ENCODE peak calls at places on chromosome 17, in seven cellular contexts. F is ovary, O is prostate gland, R is heart left ventricle, H is A549, W is stomach, J is HCT116. G is an unnamed sample.

GRCh38 chr17:65453204-65453931 is 108.1 kb downstream of the AXIN2 start:
- DNase-seq in H (no peak), J (no peak), O (no peak), F (no peak), W (no peak), R (no peak), G (no peak)

GRCh38 chr17:49210158-49211029 is at the start of the genes ABI3 and GNGT2:
- DNase-seq in W (peak; percentile 37), J (no peak), F (peak; percentile 44), R (peak; percentile 75), H (no peak), O (no peak), G (no peak)

GRCh38 chr17:40317345-40317873 is 8.4 kb downstream of the RARA start:
- DNase-seq in O (no peak), R (peak; percentile 64), F (peak; percentile 52), W (peak; percentile 50), J (peak; percentile 46), H (peak; percentile 93), G (peak; percentile 76)

GRCh38 chr17:81832608-81833159 is 407 bp downstream of the MCRIP1 start:
- DNase-seq in O (no peak), W (no peak), J (no peak), R (no peak), F (no peak), H (no peak), G (peak; percentile 59)

GRCh38 chr17:80099291-80100034 is 1.9 kb upstream of the GAA start:
- DNase-seq in O (no peak), W (no peak), J (no peak), H (no peak), R (no peak), F (peak; percentile 33), G (no peak)

GRCh38 chr17:67474081-67474661 is 97.1 kb downstream of the PITPNC1 start:
- DNase-seq in H (no peak), O (peak; percentile 5), F (no peak), R (peak; percentile 68), W (no peak), J (no peak), G (no peak)

GRCh38 chr17:57629886-57630285 is 115.2 kb downstream of the CCDC182 start:
- DNase-seq in H (no peak), J (no peak), F (no peak), O (no peak), R (no peak), W (no peak), G (no peak)

GRCh38 chr17:3865166-3865565 is 19.1 kb upstream of the NCBP3 start:
- DNase-seq in H (no peak), R (no peak), J (no peak), W (no peak), O (no peak), F (no peak), G (no peak)

GRCh38 chr17:14038206-14038605 is 31.1 kb upstream of the COX10 start:
- DNase-seq in F (no peak), R (no peak), W (no peak), H (no peak), O (no peak), J (no peak), G (no peak)

GRCh38 chr17:27552467-27552779 is 78.6 kb upstream of the LGALS9 start:
- DNase-seq in R (no peak), F (no peak), O (no peak), J (peak; percentile 56), W (no peak), H (peak; percentile 95), G (peak; percentile 54)

GRCh38 chr17:66948061-66948750 is 16.3 kb upstream of the CACNG4 start:
- DNase-seq in R (no peak), F (no peak), J (no peak), W (no peak), H (no peak), O (no peak), G (no peak)

GRCh38 chr17:65407017-65407416 is 154.4 kb downstream of the AXIN2 start:
- DNase-seq in H (no peak), O (no peak), J (no peak), R (no peak), W (no peak), F (no peak), G (no peak)

GRCh38 chr17:81171941-81172340 is 5.9 kb upstream of the AATK start:
- DNase-seq in F (no peak), O (no peak), J (no peak), R (no peak), W (no peak), H (no peak), G (no peak)

GRCh38 chr17:82879241-82879640 is 39.4 kb upstream of the ZNF750 start:
- DNase-seq in H (no peak), O (no peak), W (no peak), R (no peak), J (no peak), F (no peak), G (no peak)

GRCh38 chr17:58918072-58918471 is 162.4 kb downstream of the PPM1E start:
- DNase-seq in O (no peak), F (no peak), R (no peak), W (no peak), J (no peak), H (no peak), G (no peak)

GRCh38 chr17:32814837-32815236 is 62.1 kb downstream of the MYO1D start:
- DNase-seq in F (no peak), R (no peak), O (no peak), J (no peak), H (no peak), W (no peak), G (no peak)

GRCh38 chr17:28551421-28552186 is 820 bp downstream of the UNC119 start:
- DNase-seq in O (no peak), F (peak; percentile 31), H (no peak), J (no peak), W (no peak), R (no peak), G (no peak)

GRCh38 chr17:68199837-68200688 is 47.8 kb upstream of the AMZ2 start:
- DNase-seq in H (no peak), J (no peak), F (no peak), R (no peak), W (no peak), O (no peak), G (no peak)

GRCh38 chr17:19392303-19392702 is 5.3 kb upstream of the MFAP4 start:
- DNase-seq in R (no peak), F (no peak), J (no peak), O (no peak), H (no peak), W (no peak), G (no peak)

DNA sequence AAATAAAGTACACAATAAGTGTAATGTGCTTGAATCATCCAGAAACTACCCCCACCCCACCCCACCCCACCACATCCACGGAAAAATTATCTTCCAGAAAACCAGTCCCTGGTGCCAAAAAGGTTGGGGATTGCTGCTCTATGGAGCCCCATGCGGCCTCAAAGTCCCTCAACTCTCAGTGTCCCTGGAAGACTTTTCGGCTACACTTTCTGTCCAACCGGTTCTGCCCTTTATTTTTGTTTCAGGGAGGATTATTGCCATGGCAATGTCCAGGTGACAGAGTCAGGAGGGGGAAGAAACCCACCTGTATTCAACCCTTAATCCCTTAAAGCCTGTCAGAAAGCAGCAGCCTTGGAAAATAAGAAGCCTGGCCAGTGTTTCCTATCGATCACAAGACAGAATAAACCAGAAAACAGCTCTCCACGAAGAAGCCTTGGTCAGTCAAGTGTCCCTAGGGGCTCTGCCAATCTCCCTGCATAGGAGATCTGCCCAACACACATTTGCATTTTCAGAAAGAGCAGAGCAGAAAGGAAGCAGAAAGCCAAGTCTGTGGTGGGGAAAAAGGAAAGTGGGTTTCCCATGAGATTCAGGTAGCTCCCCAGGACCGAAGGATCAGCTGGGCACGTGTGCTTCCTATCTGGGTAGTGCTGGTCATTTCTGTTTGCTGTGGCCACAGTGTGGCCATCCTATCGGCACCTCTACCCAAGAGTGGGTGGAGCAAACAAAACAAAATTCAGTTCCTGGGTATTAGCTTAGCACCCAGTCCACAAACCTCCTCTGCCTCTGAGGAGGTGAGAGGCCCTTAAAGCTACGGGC is 342.7 kb downstream of the SOX9 start:
- DNase-seq in W (peak; percentile 59), F (no peak), R (no peak), J (no peak), O (peak; percentile 66), H (no peak), G (no peak)
- TF ChIP-seq POLR2A in W (no peak), F (no peak), R (no peak), J (no peak), O (no peak), H (no peak), G (no peak)

GRCh38 chr17:64146418-64147109 is 16.6 kb upstream of the ERN1 start:
- DNase-seq in J (no peak), W (peak; percentile 65), F (peak; percentile 79), R (peak; percentile 70), O (peak; percentile 85), H (peak; percentile 31), G (peak; percentile 80)
- TF ChIP-seq POLR2A in J (no peak), W (no peak), F (no peak), R (no peak), O (peak; percentile 35), H (peak; percentile 83), G (no peak)

GRCh38 chr17:42743595-42744282 is 1.1 kb downstream of the EZH1 start:
- DNase-seq in J (no peak), F (peak; percentile 20), H (peak; percentile 61), W (no peak), R (no peak), O (no peak), G (peak; percentile 84)

GRCh38 chr17:42744806-42745617 is at the start of gene EZH1:
- DNase-seq in F (peak; percentile 95), R (peak; percentile 90), W (peak; percentile 94), J (peak; percentile 76), O (peak; percentile 87), H (peak; percentile 100), G (peak; percentile 97)

GRCh38 chr17:42740699-42741098 is 4.1 kb downstream of the EZH1 start:
- DNase-seq in W (no peak), O (no peak), R (no peak), J (no peak), F (no peak), H (no peak), G (peak; percentile 29)

GRCh38 chr17:42748202-42748905 is 3.5 kb upstream of the EZH1 start:
- DNase-seq in O (no peak), J (no peak), R (no peak), H (no peak), F (peak; percentile 56), W (no peak), G (no peak)

GRCh38 chr17:42744283-42744805 is 496 bp downstream of the EZH1 start:
- DNase-seq in F (no peak), R (peak; percentile 84), W (peak; percentile 76), H (peak; percentile 80), J (peak; percentile 21), O (peak; percentile 76), G (peak; percentile 87)
- TF ChIP-seq POLR2A in F (no peak), R (no peak), W (no peak), H (no peak), J (no peak), O (no peak), G (no peak)

GRCh38 chr17:78486946-78487680 is 90.1 kb downstream of the DNAH17 start:
- DNase-seq in R (no peak), W (no peak), F (no peak), H (no peak), O (no peak), J (no peak), G (no peak)

GRCh38 chr17:78488156-78488555 is 89.0 kb downstream of the DNAH17 start:
- DNase-seq in J (no peak), H (no peak), O (no peak), F (no peak), W (no peak), R (no peak), G (no peak)

GRCh38 chr17:78485416-78486168 is 91.6 kb downstream of the DNAH17 start:
- DNase-seq in R (no peak), W (no peak), J (no peak), O (no peak), H (no peak), F (no peak), G (no peak)

GRCh38 chr17:78486228-78486802 is 90.9 kb downstream of the DNAH17 start:
- DNase-seq in R (no peak), F (no peak), H (no peak), O (no peak), J (no peak), W (no peak), G (no peak)

GRCh38 chr17:78484300-78485159 is 92.7 kb downstream of the DNAH17 start:
- DNase-seq in F (peak; percentile 51), H (peak; percentile 93), J (peak; percentile 22), W (peak; percentile 31), O (no peak), R (no peak), G (peak; percentile 24)
- TF ChIP-seq POLR2A in F (no peak), H (peak; percentile 84), J (no peak), W (no peak), O (no peak), R (no peak), G (no peak)

G was measured in erythroblast.